ENCODE peak calls at places on chromosomes 2 and 18, in nine cellular contexts. V is GM23248, F is IMR-90, E is OCI-LY7, N is hepatocyte, L is trophoblast cell, J is fibroblast of lung, G is PC-3, D is HCT116. K is an unnamed sample.

GRCh38 chr18:75504469-75504868 is 77.0 kb upstream of the SMIM21 start:
- DNase-seq in D (no peak), F (no peak), E (no peak), G (no peak), L (no peak), V (no peak), J (no peak), N (no peak), K (no peak)

GRCh38 chr2:109208071-109208950 is 79.3 kb downstream of the SH3RF3 start:
- DNase-seq in N (no peak), E (no peak), D (no peak), F (peak), G (peak), L (no peak), J (peak), V (peak), K (no peak)

GRCh38 chr2:236257575-236257974 is 6.6 kb downstream of the ASB18 start:
- DNase-seq in G (no peak), V (no peak), D (no peak), F (no peak), N (no peak), E (no peak), L (no peak), J (no peak), K (no peak)

GRCh38 chr2:166924967-166925366 is 36.7 kb downstream of the XIRP2 start:
- DNase-seq in G (no peak), D (no peak), E (no peak), J (no peak), V (no peak), L (no peak), N (no peak), F (no peak), K (no peak)

GRCh38 chr2:202624133-202624532 is 10.6 kb upstream of the FAM117B start:
- DNase-seq in F (no peak), N (no peak), E (no peak), D (no peak), G (no peak), V (no peak), L (no peak), J (no peak), K (no peak)

GRCh38 chr18:48364146-48364545 is 45.0 kb downstream of the ZBTB7C start:
- DNase-seq in N (no peak), F (no peak), L (no peak), E (no peak), V (no peak), J (no peak), D (no peak), G (no peak), K (no peak)

GRCh38 chr2:203858176-203858575 is 9.4 kb upstream of the CTLA4 start:
- DNase-seq in F (no peak), E (no peak), L (no peak), V (no peak), G (no peak), J (no peak), D (peak), N (no peak), K (no peak)

GRCh38 chr2:228768818-228769217 is 502.3 kb downstream of the PID1 start:
- DNase-seq in F (peak), J (peak), D (no peak), G (peak), V (peak), N (peak), E (no peak), L (no peak), K (no peak)

GRCh38 chr2:157246212-157247067 is 11.1 kb upstream of the GALNT5 start:
- DNase-seq in E (no peak), G (peak), F (peak), D (peak), N (peak), J (peak), V (peak), L (peak), K (no peak)

GRCh38 chr2:184769686-184770085 is 171.4 kb downstream of the ZNF804A start:
- DNase-seq in D (no peak), N (no peak), V (no peak), G (no peak), L (no peak), E (no peak), J (peak), F (peak), K (no peak)

GRCh38 chr2:172389685-172390339 is 37.6 kb upstream of the ITGA6 start:
- DNase-seq in N (peak), D (no peak), J (no peak), V (no peak), F (no peak), L (no peak), G (no peak), E (no peak), K (no peak)

GRCh38 chr2:12715258-12715865 is 1.4 kb upstream of the TRIB2 start:
- DNase-seq in F (no peak), G (no peak), N (no peak), E (no peak), J (no peak), L (no peak), D (no peak), V (peak), K (no peak)

GRCh38 chr2:70140978-70141753 is 49.7 kb downstream of the C2orf42 start:
- DNase-seq in L (peak), E (peak), N (peak), D (peak), V (peak), G (peak), J (peak), F (peak), K (peak)

GRCh38 chr2:237196866-237197618 is 111.4 kb downstream of the COPS8 start:
- DNase-seq in J (peak), L (peak), V (peak), F (peak), E (no peak), N (no peak), D (no peak), G (peak), K (no peak)

GRCh38 chr18:80103231-80103630 is 5.8 kb upstream of the ADNP2 start:
- DNase-seq in N (no peak), D (no peak), L (no peak), V (peak), G (no peak), F (peak), E (no peak), J (peak), K (no peak)

GRCh38 chr18:12779043-12779442 is 76.2 kb downstream of the PSMG2 start:
- DNase-seq in G (no peak), D (no peak), E (no peak), J (no peak), F (no peak), L (no peak), N (no peak), V (no peak), K (no peak)

GRCh38 chr2:156464106-156464505 is 27.9 kb downstream of the GPD2 start:
- DNase-seq in G (peak), E (no peak), N (no peak), D (no peak), V (peak), L (no peak), F (peak), J (peak), K (no peak)

GRCh38 chr2:61707984-61708852 is 145.6 kb downstream of the FAM161A start:
- DNase-seq in D (no peak), J (peak), N (peak), V (peak), L (peak), F (peak), E (no peak), G (peak), K (peak)

GRCh38 chr2:76283355-76283754 is 572.6 kb upstream of the GCFC2 start:
- DNase-seq in F (no peak), E (no peak), G (no peak), L (no peak), N (peak), D (no peak), J (no peak), V (no peak), K (no peak)

GRCh38 chr2:100895934-100896685 is 76.2 kb downstream of the NPAS2 start:
- DNase-seq in D (no peak), F (no peak), E (no peak), N (no peak), V (no peak), L (peak), G (no peak), J (no peak), K (no peak)

GRCh38 chr2:127526940-127527804 is 883 bp upstream of the IWS1 start:
- DNase-seq in J (no peak), G (peak), E (peak), L (peak), N (peak), V (no peak), F (no peak), D (peak), K (peak)

GRCh38 chr2:196592331-196592911 is 47.1 kb upstream of the CCDC150 start:
- DNase-seq in E (no peak), D (no peak), L (peak), G (peak), F (peak), V (peak), J (peak), N (no peak), K (no peak)

GRCh38 chr2:18959952-18960717 is 370.8 kb upstream of the NT5C1B start:
- DNase-seq in G (no peak), L (peak), F (peak), E (no peak), D (no peak), N (no peak), V (peak), J (no peak), K (no peak)

GRCh38 chr18:57439617-57439975 is 4.4 kb downstream of the ONECUT2 start:
- DNase-seq in L (no peak), E (no peak), G (no peak), N (no peak), V (no peak), F (no peak), D (no peak), J (no peak), K (no peak)

GRCh38 chr2:216011320-216011849 is 2.0 kb downstream of the MREG start:
- DNase-seq in D (no peak), J (no peak), E (no peak), L (peak), N (no peak), G (no peak), V (no peak), F (no peak), K (no peak)

GRCh38 chr2:216004408-216005283 is 8.7 kb downstream of the MREG start:
- DNase-seq in N (no peak), L (no peak), D (no peak), F (no peak), E (no peak), G (no peak), J (no peak), V (no peak), K (no peak)

GRCh38 chr2:216006164-216006663 is 7.1 kb downstream of the MREG start:
- DNase-seq in N (no peak), J (peak), D (no peak), E (no peak), V (peak), G (peak), L (peak), F (no peak), K (no peak)

GRCh38 chr2:216012133-216012829 is 1.1 kb downstream of the MREG start:
- DNase-seq in J (peak), V (peak), F (no peak), E (peak), D (no peak), G (peak), N (peak), L (peak), K (no peak)

DNA sequence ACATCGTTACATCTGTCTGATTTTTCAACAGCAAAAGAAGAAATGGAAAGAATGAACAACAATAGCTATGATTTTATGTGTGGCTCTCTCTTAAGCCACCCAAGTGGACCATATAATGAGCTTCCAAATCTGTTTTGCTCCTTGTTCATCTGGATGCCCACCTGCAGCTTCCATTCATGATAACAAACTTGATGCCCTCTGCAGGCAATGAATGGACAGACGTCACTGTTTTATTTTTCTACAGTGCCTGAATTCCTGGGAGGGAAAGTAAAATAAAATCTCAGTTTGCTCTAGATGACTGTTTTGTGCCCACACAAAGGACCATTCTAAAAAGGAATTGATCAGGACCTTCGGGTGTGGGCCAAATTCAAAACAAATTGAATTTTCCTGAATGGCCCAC is 5.0 kb downstream of the MREG start:
- DNase-seq in V (no peak), E (no peak), N (no peak), L (no peak), D (no peak), F (no peak), J (no peak), G (no peak), K (no peak)
- H3K4me2 ChIP-seq in V (no peak), E (no peak), N (no peak), L (no peak), D (no peak), F (no peak), J (no peak), G (no peak), K (no peak)

DNA sequence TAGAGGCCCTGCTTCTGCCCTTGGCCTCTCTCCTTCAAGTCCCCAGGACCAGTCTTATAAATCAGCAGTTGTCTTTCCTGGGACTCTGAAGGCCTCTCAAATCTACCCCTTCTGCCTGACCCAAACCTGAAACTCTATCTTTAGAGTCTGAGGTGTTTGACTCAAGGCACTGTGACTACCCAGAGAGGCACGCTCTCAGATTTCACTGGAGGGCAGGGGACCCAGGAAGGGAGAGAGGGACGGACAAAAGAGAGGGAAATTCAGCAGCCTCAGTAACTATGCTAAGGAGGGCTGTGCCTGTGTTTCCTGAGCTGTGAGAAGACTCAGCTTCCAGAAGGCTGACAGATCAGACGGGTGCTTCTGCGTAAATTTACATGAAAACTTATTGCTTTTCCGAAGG is 217.8 kb downstream of the HAUS1 start:
- DNase-seq in D (no peak), N (no peak), G (peak), E (no peak), V (no peak), F (no peak), L (no peak), J (peak), K (no peak)
- H3K27ac ChIP-seq in D (no peak), N (no peak), G (peak), E (no peak), V (no peak), F (no peak), L (no peak), J (no peak), K (no peak)

DNA sequence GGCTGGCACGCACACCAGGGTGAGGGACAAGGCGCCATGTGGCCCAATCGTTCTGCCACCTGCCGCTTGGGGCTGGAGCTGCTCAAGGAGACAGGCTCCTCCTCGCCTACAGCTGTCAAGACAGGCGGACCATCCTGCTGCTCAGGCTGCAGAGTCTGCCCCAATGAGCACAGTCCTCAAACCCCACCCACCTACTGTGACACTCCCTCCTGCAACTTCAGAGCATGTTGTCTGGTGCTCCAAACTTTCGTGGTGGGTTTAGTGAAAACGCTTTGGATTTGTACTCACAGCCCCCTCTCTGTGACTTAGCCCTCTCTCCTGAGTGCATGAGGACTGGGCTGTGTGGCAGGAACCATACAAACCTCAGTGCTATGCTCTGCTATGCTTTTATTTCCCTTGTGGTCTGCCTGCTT is 23.2 kb upstream of the SLC35F6 start:
- DNase-seq in V (peak), L (no peak), D (no peak), N (peak), E (no peak), G (no peak), J (no peak), F (peak), K (peak)
- H3K4me2 ChIP-seq in V (no peak), L (no peak), D (no peak), N (no peak), E (no peak), G (no peak), J (no peak), F (no peak), K (no peak)

DNA sequence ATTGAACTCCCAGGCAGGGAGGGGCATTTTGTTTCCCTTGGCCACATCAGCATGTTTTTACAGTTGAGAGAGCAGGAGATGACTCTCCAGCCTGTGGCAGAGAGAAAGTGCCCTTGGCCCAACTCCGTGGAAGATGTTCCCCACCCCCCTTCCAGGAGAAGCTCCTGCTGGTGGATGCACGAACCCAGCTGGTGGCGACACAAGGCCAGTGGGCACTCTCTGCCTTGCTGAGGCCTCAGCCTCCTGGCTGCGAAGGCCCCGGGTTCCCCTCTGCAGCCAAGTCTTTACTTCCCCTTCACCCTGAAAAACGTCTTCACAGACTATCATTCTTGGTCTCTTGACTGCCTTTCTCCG is 265.4 kb downstream of the ANAPC1 start:
- DNase-seq in G (no peak), F (no peak), E (no peak), L (no peak), N (no peak), D (no peak), J (peak), V (peak), K (no peak)
- H3K27ac ChIP-seq in G (no peak), F (no peak), E (no peak), L (no peak), N (peak), D (no peak), J (no peak), V (peak), K (no peak)

GRCh38 chr18:8375899-8376512 is 233.2 kb upstream of the RAB12 start:
- DNase-seq in F (no peak), N (no peak), E (no peak), L (no peak), G (no peak), J (no peak), V (no peak), D (no peak), K (no peak)

GRCh38 chr18:8380926-8381325 is 228.3 kb upstream of the RAB12 start:
- DNase-seq in V (peak), G (peak), D (no peak), F (peak), E (no peak), J (peak), L (no peak), N (no peak), K (no peak)

GRCh38 chr18:8381801-8382459 is 227.3 kb upstream of the RAB12 start:
- DNase-seq in G (no peak), L (no peak), E (no peak), V (no peak), N (no peak), J (peak), F (peak), D (no peak), K (no peak)

GRCh38 chr18:8380006-8380405 is 229.2 kb upstream of the RAB12 start:
- DNase-seq in N (no peak), D (no peak), E (no peak), F (no peak), L (no peak), V (no peak), J (no peak), G (no peak), K (no peak)

GRCh38 chr18:8379187-8379941 is 229.9 kb upstream of the RAB12 start:
- DNase-seq in L (no peak), N (no peak), E (no peak), V (no peak), G (no peak), J (no peak), F (no peak), D (no peak), K (no peak)
- H3K4me2 ChIP-seq in L (no peak), N (no peak), E (no peak), V (no peak), G (no peak), J (no peak), F (no peak), D (no peak), K (no peak)

GRCh38 chr2:37623409-37623808 is 48.0 kb downstream of the CDC42EP3 start:
- DNase-seq in E (no peak), G (no peak), N (no peak), F (no peak), D (no peak), L (no peak), V (no peak), J (no peak), K (no peak)
- H3K27ac ChIP-seq in E (no peak), G (no peak), N (no peak), F (no peak), D (no peak), L (no peak), V (peak), J (no peak), K (no peak)

GRCh38 chr2:190791347-190791982 is 89.2 kb upstream of the GLS start:
- DNase-seq in E (no peak), V (peak), L (no peak), J (peak), F (peak), G (peak), N (peak), D (no peak), K (no peak)
- H3K4me2 ChIP-seq in E (no peak), V (peak), L (no peak), J (peak), F (peak), G (peak), N (no peak), D (peak), K (no peak)